ENCODE peak calls at places on chromosome 6, in seven cellular contexts. X is T47D; I is stimulated activated CD8-positive, alpha-beta memory T cell treated with anti-CD3 and anti-CD28 coated beads, Interleukin-12 subunit alpha, Interleukin-12 subunit beta, amount 100 ng/mL, for 1 hour; L is activated T-helper 9 cell treated with anti-CD3 and anti-CD28 coated beads, Interleukin-2, amount 50 U/mL, for 16 hours; Y is HCT116; B is AG20443; P is mammary epithelial cell. Q is an unnamed sample.

GRCh38 chr6:2764610-2765165 is 505 bp upstream of the WRNIP1 start:
- DNase-seq in X (peak; percentile 71), I (peak; percentile 50), L (peak; percentile 43), Y (no peak), B (peak; percentile 80), P (peak; percentile 66), Q (peak; percentile 56)

GRCh38 chr6:28838289-28838633 is 85.5 kb downstream of the TRIM27 start:
- DNase-seq in X (no peak), I (peak; percentile 52), L (peak; percentile 47), Y (no peak), B (no peak), P (peak; percentile 70), Q (peak; percentile 74)

GRCh38 chr6:2127484-2127911 is 117.9 kb downstream of the GMDS start:
- DNase-seq in X (no peak), I (peak; percentile 18), L (peak; percentile 11), Y (no peak), B (no peak), P (no peak), Q (peak; percentile 41)

GRCh38 chr6:150719099-150719767 is 119.5 kb downstream of the PLEKHG1 start:
- DNase-seq in X (no peak), I (no peak), L (no peak), Y (no peak), B (no peak), P (no peak), Q (no peak)

GRCh38 chr6:150202404-150202803 is 59.6 kb downstream of the PPP1R14C start:
- DNase-seq in X (no peak), I (no peak), L (no peak), Y (no peak), B (peak; percentile 74), P (peak; percentile 66), Q (no peak)

GRCh38 chr6:5979650-5980427 is 26.9 kb downstream of the NRN1 start:
- DNase-seq in X (no peak), I (no peak), L (no peak), Y (no peak), B (peak; percentile 80), P (peak; percentile 88), Q (no peak)

GRCh38 chr6:33927112-33927511 is 123.3 kb upstream of the MLN start:
- DNase-seq in X (no peak), I (no peak), L (no peak), Y (no peak), B (no peak), P (no peak), Q (no peak)

GRCh38 chr6:107823047-107823557 is 1.0 kb downstream of the SCML4 start:
- DNase-seq in X (no peak), I (peak; percentile 41), L (peak; percentile 24), Y (no peak), B (no peak), P (no peak), Q (no peak)

GRCh38 chr6:150068173-150068785 is 642 bp downstream of the ULBP3 start:
- DNase-seq in X (no peak), I (no peak), L (no peak), Y (no peak), B (no peak), P (no peak), Q (no peak)

GRCh38 chr6:44715188-44715587 is 327.7 kb downstream of the CDC5L start:
- DNase-seq in X (no peak), I (no peak), L (no peak), Y (no peak), B (no peak), P (no peak), Q (no peak)

GRCh38 chr6:116087437-116088027 is 13.1 kb upstream of the NT5DC1 start:
- DNase-seq in X (no peak), I (no peak), L (no peak), Y (no peak), B (peak; percentile 62), P (peak; percentile 84), Q (no peak)

GRCh38 chr6:151493495-151494234 is at the start of gene CCDC170:
- DNase-seq in X (no peak), I (no peak), L (no peak), Y (no peak), B (peak; percentile 77), P (no peak), Q (no peak)

Q was measured in activated CD4-positive, CD25-positive, alpha-beta regulatory T cell treated with anti-CD3 and anti-CD28 coated beads, Interleukin-2, amount 50 U/mL, for 72 hours.